ENCODE peak calls at places on chromosomes 7 and 10, in four cellular contexts. E, F, I and G are unnamed samples.

GRCh38 chr10:71370031-71370430 is 26.7 kb upstream of the CDH23 start:
- DNase-seq in E (no peak), F (no peak), I (no peak), G (no peak)

GRCh38 chr10:14052926-14053325 is 277.8 kb downstream of the FRMD4A start:
- DNase-seq in E (no peak), F (no peak), I (no peak), G (no peak)

GRCh38 chr7:54596747-54597146 is 54.6 kb downstream of the VSTM2A start:
- DNase-seq in E (no peak), F (no peak), I (peak; percentile 20), G (no peak)

GRCh38 chr7:148921189-148921588 is 37.1 kb upstream of the EZH2 start:
- DNase-seq in E (no peak), F (no peak), I (no peak), G (no peak)

GRCh38 chr7:95867309-95867708 is 95.0 kb downstream of the DYNC1I1 start:
- DNase-seq in E (no peak), F (no peak), I (no peak), G (no peak)

GRCh38 chr7:75054744-75055527 is 18.7 kb downstream of the RCC1L start:
- DNase-seq in E (no peak), F (no peak), I (no peak), G (no peak)

GRCh38 chr10:61896854-61897661 is 4.4 kb upstream of the ARID5B start:
- DNase-seq in E (peak; percentile 88), F (peak; percentile 68), I (peak; percentile 85), G (peak; percentile 45)

GRCh38 chr7:102451371-102452054 is 13.2 kb downstream of the ALKBH4 start:
- DNase-seq in E (peak; percentile 83), F (no peak), I (no peak), G (no peak)

GRCh38 chr7:18715988-18716387 is 220.4 kb downstream of the HDAC9 start:
- DNase-seq in E (no peak), F (no peak), I (no peak), G (no peak)

GRCh38 chr7:54839538-54840213 is 80.7 kb upstream of the SEC61G start:
- DNase-seq in E (peak; percentile 13), F (no peak), I (no peak), G (no peak)

GRCh38 chr10:69669408-69669807 is 39.4 kb downstream of the FAM241B start:
- DNase-seq in E (no peak), F (no peak), I (no peak), G (no peak)

GRCh38 chr7:45435846-45436245 is 138.3 kb upstream of the ADCY1 start:
- DNase-seq in E (no peak), F (peak; percentile 34), I (no peak), G (no peak)

GRCh38 chr7:130143334-130143732 is 61.9 kb downstream of the TMEM209 start:
- DNase-seq in E (no peak), F (no peak), I (no peak), G (no peak)

GRCh38 chr7:103343758-103344452 is 662 bp downstream of the DNAJC2 start:
- DNase-seq in E (peak; percentile 60), F (peak; percentile 56), I (no peak), G (peak; percentile 15)

GRCh38 chr7:101817031-101817929 is at the start of gene CUX1:
- DNase-seq in E (peak; percentile 78), F (no peak), I (no peak), G (no peak)

GRCh38 chr10:61784354-61785131 is 117.0 kb upstream of the ARID5B start:
- DNase-seq in E (peak; percentile 54), F (no peak), I (no peak), G (no peak)

GRCh38 chr10:132458595-132459251 is 61.7 kb downstream of the PWWP2B start:
- DNase-seq in E (peak; percentile 49), F (no peak), I (no peak), G (peak; percentile 91)

GRCh38 chr7:49714182-49714581 is 59.3 kb upstream of the VWC2 start:
- DNase-seq in E (no peak), F (no peak), I (no peak), G (no peak)

GRCh38 chr7:42161723-42162122 is 75.3 kb downstream of the GLI3 start:
- DNase-seq in E (no peak), F (no peak), I (no peak), G (no peak)

GRCh38 chr10:93712593-93712992 is 10.2 kb upstream of the FRA10AC1 start:
- DNase-seq in E (no peak), F (no peak), I (no peak), G (no peak)

GRCh38 chr10:69742928-69743602 is 58.6 kb upstream of the COL13A1 start:
- DNase-seq in E (peak; percentile 42), F (no peak), I (no peak), G (no peak)

GRCh38 chr10:25405871-25406270 is 231.1 kb downstream of the GPR158 start:
- DNase-seq in E (no peak), F (no peak), I (no peak), G (no peak)

GRCh38 chr10:36779238-36779846 is 346.1 kb upstream of the ANKRD30A start:
- DNase-seq in E (peak; percentile 13), F (peak; percentile 2), I (no peak), G (no peak)

GRCh38 chr10:97600616-97601015 is 11.1 kb downstream of the C10orf62 start:
- DNase-seq in E (no peak), F (no peak), I (no peak), G (no peak)

GRCh38 chr7:128791121-128791967 is 424 bp upstream of the CCDC136 start:
- DNase-seq in E (peak; percentile 94), F (peak; percentile 41), I (no peak), G (peak; percentile 83)

GRCh38 chr7:84701524-84702306 is 485.1 kb downstream of the SEMA3D start:
- DNase-seq in E (peak; percentile 28), F (peak; percentile 5), I (no peak), G (no peak)

GRCh38 chr10:17607060-17607459 is 10.1 kb downstream of the HACD1 start:
- DNase-seq in E (no peak), F (no peak), I (no peak), G (no peak)

GRCh38 chr10:31647861-31648260 is 280.8 kb downstream of the ARHGAP12 start:
- DNase-seq in E (no peak), F (no peak), I (no peak), G (no peak)

GRCh38 chr7:145643981-145644380 is 472.6 kb upstream of the CNTNAP2 start:
- DNase-seq in E (no peak), F (no peak), I (no peak), G (no peak)

GRCh38 chr10:43126759-43127424 is 11.4 kb upstream of the CSGALNACT2 start:
- DNase-seq in E (no peak), F (no peak), I (no peak), G (no peak)

GRCh38 chr10:103703941-103704919 is 151.1 kb downstream of the SH3PXD2A start:
- DNase-seq in E (no peak), F (no peak), I (no peak), G (no peak)

GRCh38 chr10:110671788-110672579 is 27.8 kb downstream of the RBM20 start:
- DNase-seq in E (peak; percentile 85), F (peak; percentile 24), I (peak; percentile 27), G (peak; percentile 76)

GRCh38 chr7:106179256-106179655 is 67.1 kb upstream of the SYPL1 start:
- DNase-seq in E (no peak), F (no peak), I (no peak), G (no peak)

GRCh38 chr7:106176414-106177294 is 64.5 kb upstream of the SYPL1 start:
- DNase-seq in E (peak; percentile 90), F (no peak), I (no peak), G (peak; percentile 39)

GRCh38 chr7:106177295-106177690 is 65.2 kb upstream of the SYPL1 start:
- DNase-seq in E (no peak), F (no peak), I (no peak), G (no peak)

GRCh38 chr7:106177738-106178592 is 65.9 kb upstream of the SYPL1 start:
- DNase-seq in E (no peak), F (no peak), I (no peak), G (no peak)

GRCh38 chr7:106178593-106179134 is 66.6 kb upstream of the SYPL1 start:
- DNase-seq in E (peak; percentile 33), F (no peak), I (no peak), G (no peak)
- TF ChIP-seq SPI1 in E (no peak), F (no peak), I (no peak), G (no peak)

DNA sequence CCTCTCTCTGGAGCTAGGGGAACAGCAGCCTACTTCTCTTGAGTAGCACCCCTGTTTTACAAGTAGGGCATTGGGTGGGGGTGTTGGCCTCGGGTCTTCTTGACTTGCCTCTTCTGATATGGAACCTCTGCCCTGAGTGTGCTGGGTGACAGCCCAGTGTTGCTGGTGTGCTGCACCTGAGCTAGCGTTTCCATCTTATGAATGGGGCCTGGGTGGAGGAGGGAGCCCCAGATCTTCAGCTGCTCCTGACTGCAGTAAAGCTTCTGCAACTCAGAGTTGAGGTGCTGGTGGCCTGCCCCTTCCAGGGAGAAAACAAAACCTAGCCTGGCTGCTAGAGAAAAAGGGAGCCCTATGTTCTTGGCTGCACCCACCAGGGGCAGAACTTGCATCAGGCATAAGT is 202.5 kb upstream of the SHH start:
- DNase-seq in E (no peak), F (no peak), I (no peak), G (no peak)
- TF ChIP-seq SPI1 in E (no peak), F (no peak), I (no peak), G (no peak)

GRCh38 chr10:86226801-86227201 is 139.8 kb downstream of the GRID1 start:
- DNase-seq in E (no peak), F (peak; percentile 85), I (no peak), G (no peak)

GRCh38 chr10:86226016-86226415 is 140.6 kb downstream of the GRID1 start:
- DNase-seq in E (no peak), F (no peak), I (no peak), G (no peak)

GRCh38 chr10:86223256-86223655 is 143.3 kb downstream of the GRID1 start:
- DNase-seq in E (no peak), F (no peak), I (no peak), G (no peak)

GRCh38 chr10:86224354-86225097 is 142.1 kb downstream of the GRID1 start:
- DNase-seq in E (no peak), F (no peak), I (peak; percentile 8), G (no peak)

GRCh38 chr10:86225098-86225782 is 141.4 kb downstream of the GRID1 start:
- DNase-seq in E (peak; percentile 12), F (no peak), I (no peak), G (no peak)
- TF ChIP-seq SPI1 in E (no peak), F (no peak), I (no peak), G (no peak)

GRCh38 chr7:97635622-97636021 is 96.3 kb upstream of the TAC1 start:
- DNase-seq in E (no peak), F (no peak), I (no peak), G (no peak)
- TF ChIP-seq SPI1 in E (no peak), F (no peak), I (no peak), G (no peak)